ENCODE peak calls at places on chromosomes 1 and 21, in ten cellular contexts. One of them, this sample, is unnamed. For H3K4me1, the result is how much of the 10 kb centered on the place peaks cover.

GRCh38 chr1:229905031-229905545 is 161.9 kb upstream of the GALNT2 start:
- DNase-seq in prostate gland: no peak
- DNase-seq in stomach: no peak
- DNase-seq in A673: no peak
- DNase-seq in mucosa of descending colon: no peak
- DNase-seq in astrocyte: no peak
- DNase-seq in upper lobe of right lung: no peak
- DNase-seq in H1: no peak
- DNase-seq in left ventricle myocardium inferior: no peak
- DNase-seq in lower lobe of right lung: no peak
- DNase-seq in this sample: no peak

GRCh38 chr21:42378418-42378817 is 12.1 kb upstream of the TFF1 start:
- DNase-seq in A673: no peak
- DNase-seq in astrocyte: no peak
- DNase-seq in stomach: no peak
- DNase-seq in mucosa of descending colon: no peak
- DNase-seq in upper lobe of right lung: peak
- DNase-seq in left ventricle myocardium inferior: no peak
- DNase-seq in prostate gland: no peak
- DNase-seq in H1: no peak
- DNase-seq in lower lobe of right lung: no peak
- DNase-seq in this sample: no peak

GRCh38 chr1:200478945-200479558 is 69.2 kb upstream of the ZNF281 start:
- DNase-seq in left ventricle myocardium inferior: no peak
- DNase-seq in H1: no peak
- DNase-seq in A673: no peak
- DNase-seq in upper lobe of right lung: no peak
- DNase-seq in prostate gland: no peak
- DNase-seq in stomach: no peak
- DNase-seq in lower lobe of right lung: no peak
- DNase-seq in astrocyte: no peak
- DNase-seq in mucosa of descending colon: no peak
- DNase-seq in this sample: no peak

GRCh38 chr1:153277852-153278251 is 18.4 kb downstream of the LORICRIN start:
- DNase-seq in H1: no peak
- DNase-seq in astrocyte: no peak
- DNase-seq in left ventricle myocardium inferior: no peak
- DNase-seq in A673: no peak
- DNase-seq in upper lobe of right lung: no peak
- DNase-seq in prostate gland: no peak
- DNase-seq in mucosa of descending colon: peak
- DNase-seq in lower lobe of right lung: no peak
- DNase-seq in stomach: peak
- DNase-seq in this sample: peak

GRCh38 chr1:172134087-172134731 is 286.3 kb upstream of the C1orf105 start:
- DNase-seq in H1: no peak
- DNase-seq in left ventricle myocardium inferior: no peak
- DNase-seq in astrocyte: peak
- DNase-seq in mucosa of descending colon: no peak
- DNase-seq in lower lobe of right lung: no peak
- DNase-seq in upper lobe of right lung: no peak
- DNase-seq in prostate gland: no peak
- DNase-seq in A673: no peak
- DNase-seq in stomach: no peak
- DNase-seq in this sample: no peak

GRCh38 chr1:96487404-96487803 is 234.2 kb upstream of the PTBP2 start:
- DNase-seq in mucosa of descending colon: no peak
- DNase-seq in astrocyte: peak
- DNase-seq in prostate gland: no peak
- DNase-seq in stomach: no peak
- DNase-seq in A673: no peak
- DNase-seq in upper lobe of right lung: no peak
- DNase-seq in lower lobe of right lung: no peak
- DNase-seq in left ventricle myocardium inferior: no peak
- DNase-seq in H1: no peak
- DNase-seq in this sample: no peak

GRCh38 chr1:21910528-21911204 is 26.4 kb downstream of the HSPG2 start:
- DNase-seq in left ventricle myocardium inferior: no peak
- DNase-seq in H1: no peak
- DNase-seq in mucosa of descending colon: no peak
- DNase-seq in stomach: no peak
- DNase-seq in A673: no peak
- DNase-seq in astrocyte: no peak
- DNase-seq in upper lobe of right lung: no peak
- DNase-seq in prostate gland: no peak
- DNase-seq in lower lobe of right lung: no peak
- DNase-seq in this sample: no peak

GRCh38 chr21:45910548-45911221 is 70.9 kb upstream of the COL6A1 start:
- DNase-seq in A673: peak
- DNase-seq in left ventricle myocardium inferior: no peak
- DNase-seq in stomach: no peak
- DNase-seq in astrocyte: no peak
- DNase-seq in mucosa of descending colon: no peak
- DNase-seq in lower lobe of right lung: no peak
- DNase-seq in prostate gland: no peak
- DNase-seq in H1: no peak
- DNase-seq in upper lobe of right lung: no peak
- DNase-seq in this sample: no peak

GRCh38 chr1:39902121-39902807 is 547 bp upstream of the MYCL start:
- DNase-seq in astrocyte: no peak
- DNase-seq in left ventricle myocardium inferior: peak
- DNase-seq in lower lobe of right lung: peak
- DNase-seq in H1: no peak
- DNase-seq in upper lobe of right lung: peak
- DNase-seq in mucosa of descending colon: peak
- DNase-seq in prostate gland: peak
- DNase-seq in A673: no peak
- DNase-seq in stomach: peak
- DNase-seq in this sample: peak

GRCh38 chr1:231485029-231485784 is 43.3 kb upstream of the TSNAX start:
- DNase-seq in H1: no peak
- DNase-seq in lower lobe of right lung: no peak
- DNase-seq in left ventricle myocardium inferior: no peak
- DNase-seq in astrocyte: peak
- DNase-seq in upper lobe of right lung: no peak
- DNase-seq in prostate gland: no peak
- DNase-seq in mucosa of descending colon: no peak
- DNase-seq in A673: no peak
- DNase-seq in stomach: no peak
- DNase-seq in this sample: no peak

GRCh38 chr1:173206816-173207595 is at the start of gene TNFSF4:
- DNase-seq in mucosa of descending colon: no peak
- DNase-seq in astrocyte: peak
- DNase-seq in upper lobe of right lung: no peak
- DNase-seq in lower lobe of right lung: no peak
- DNase-seq in H1: no peak
- DNase-seq in stomach: no peak
- DNase-seq in left ventricle myocardium inferior: peak
- DNase-seq in A673: no peak
- DNase-seq in prostate gland: no peak
- DNase-seq in this sample: no peak

GRCh38 chr1:38451541-38451993 is 405.0 kb upstream of the POU3F1 start:
- DNase-seq in mucosa of descending colon: no peak
- DNase-seq in A673: peak
- DNase-seq in left ventricle myocardium inferior: no peak
- DNase-seq in upper lobe of right lung: no peak
- DNase-seq in lower lobe of right lung: no peak
- DNase-seq in astrocyte: peak
- DNase-seq in H1: no peak
- DNase-seq in prostate gland: no peak
- DNase-seq in stomach: no peak
- DNase-seq in this sample: no peak

GRCh38 chr1:78432016-78432415 is 58.8 kb upstream of the PTGFR start:
- DNase-seq in H1: no peak
- DNase-seq in A673: no peak
- DNase-seq in lower lobe of right lung: no peak
- DNase-seq in mucosa of descending colon: no peak
- DNase-seq in prostate gland: no peak
- DNase-seq in stomach: no peak
- DNase-seq in upper lobe of right lung: no peak
- DNase-seq in astrocyte: no peak
- DNase-seq in left ventricle myocardium inferior: no peak
- DNase-seq in this sample: no peak

DNA sequence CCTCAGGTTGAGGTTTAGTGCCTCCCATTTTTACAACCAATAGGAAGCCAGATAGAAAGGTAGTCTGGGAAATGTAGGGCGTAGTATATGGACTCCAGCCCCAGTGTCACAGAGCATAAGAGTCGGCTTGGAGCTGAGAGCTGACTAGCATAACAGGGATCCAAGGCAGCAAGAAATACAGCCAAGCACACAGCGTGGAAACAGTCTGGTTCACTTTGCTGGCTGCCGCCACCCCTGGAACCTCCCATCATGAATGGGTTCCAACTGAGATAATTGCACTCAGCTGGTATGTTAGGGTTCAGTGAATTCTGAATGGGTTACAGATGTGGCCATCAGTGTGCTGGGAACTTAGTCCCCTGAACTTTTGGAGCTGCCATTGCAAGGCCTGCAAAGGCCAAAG is 76.7 kb upstream of the GPR88 start:
- DNase-seq in A673: peak
- DNase-seq in H1: no peak
- DNase-seq in left ventricle myocardium inferior: peak
- DNase-seq in upper lobe of right lung: no peak
- DNase-seq in lower lobe of right lung: no peak
- DNase-seq in mucosa of descending colon: no peak
- DNase-seq in astrocyte: peak
- DNase-seq in stomach: no peak
- DNase-seq in prostate gland: no peak
- DNase-seq in this sample: no peak
- H3K4me1 ChIP-seq in A673: under half
- H3K4me1 ChIP-seq in H1: under half
- H3K4me1 ChIP-seq in left ventricle myocardium inferior: under half
- H3K4me1 ChIP-seq in upper lobe of right lung: under half
- H3K4me1 ChIP-seq in lower lobe of right lung: under half
- H3K4me1 ChIP-seq in mucosa of descending colon: under half
- H3K4me1 ChIP-seq in astrocyte: under half
- H3K4me1 ChIP-seq in stomach: under half
- H3K4me1 ChIP-seq in prostate gland: under half
- H3K4me1 ChIP-seq in this sample: under half

DNA sequence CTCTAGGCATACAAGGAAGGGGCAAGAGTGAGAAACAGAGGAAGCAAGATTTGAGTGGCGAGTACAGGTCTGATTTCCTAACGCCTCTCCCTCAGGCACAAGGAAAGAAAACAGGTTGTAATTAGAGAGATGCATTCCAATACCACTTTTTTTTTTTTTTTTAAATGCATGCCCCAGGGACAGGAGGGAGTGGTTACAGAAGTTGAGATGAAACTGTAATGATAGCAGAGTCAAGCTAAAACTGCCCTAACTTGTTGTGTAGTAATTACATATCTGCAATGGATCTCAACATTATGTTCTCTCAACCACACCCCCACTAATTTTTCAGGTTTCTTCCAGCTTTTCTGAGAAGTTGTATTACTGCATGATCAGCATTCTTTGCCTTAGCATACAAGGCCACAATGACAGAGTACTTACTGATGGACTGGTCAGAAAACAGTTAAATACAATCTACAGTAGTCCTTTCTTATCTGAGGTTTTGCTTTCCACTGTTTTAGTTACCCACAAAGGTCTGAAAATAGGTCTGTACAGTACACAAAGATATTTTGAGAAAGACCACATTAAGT is 5.5 kb downstream of the ETV3 start:
- DNase-seq in H1: no peak
- DNase-seq in stomach: no peak
- DNase-seq in upper lobe of right lung: no peak
- DNase-seq in left ventricle myocardium inferior: no peak
- DNase-seq in astrocyte: no peak
- DNase-seq in lower lobe of right lung: no peak
- DNase-seq in mucosa of descending colon: no peak
- DNase-seq in A673: no peak
- DNase-seq in prostate gland: peak
- DNase-seq in this sample: peak
- H3K4me1 ChIP-seq in H1: under half
- H3K4me1 ChIP-seq in stomach: half or more
- H3K4me1 ChIP-seq in upper lobe of right lung: under half
- H3K4me1 ChIP-seq in left ventricle myocardium inferior: under half
- H3K4me1 ChIP-seq in astrocyte: under half
- H3K4me1 ChIP-seq in lower lobe of right lung: under half
- H3K4me1 ChIP-seq in mucosa of descending colon: under half
- H3K4me1 ChIP-seq in A673: under half
- H3K4me1 ChIP-seq in prostate gland: under half
- H3K4me1 ChIP-seq in this sample: half or more

DNA sequence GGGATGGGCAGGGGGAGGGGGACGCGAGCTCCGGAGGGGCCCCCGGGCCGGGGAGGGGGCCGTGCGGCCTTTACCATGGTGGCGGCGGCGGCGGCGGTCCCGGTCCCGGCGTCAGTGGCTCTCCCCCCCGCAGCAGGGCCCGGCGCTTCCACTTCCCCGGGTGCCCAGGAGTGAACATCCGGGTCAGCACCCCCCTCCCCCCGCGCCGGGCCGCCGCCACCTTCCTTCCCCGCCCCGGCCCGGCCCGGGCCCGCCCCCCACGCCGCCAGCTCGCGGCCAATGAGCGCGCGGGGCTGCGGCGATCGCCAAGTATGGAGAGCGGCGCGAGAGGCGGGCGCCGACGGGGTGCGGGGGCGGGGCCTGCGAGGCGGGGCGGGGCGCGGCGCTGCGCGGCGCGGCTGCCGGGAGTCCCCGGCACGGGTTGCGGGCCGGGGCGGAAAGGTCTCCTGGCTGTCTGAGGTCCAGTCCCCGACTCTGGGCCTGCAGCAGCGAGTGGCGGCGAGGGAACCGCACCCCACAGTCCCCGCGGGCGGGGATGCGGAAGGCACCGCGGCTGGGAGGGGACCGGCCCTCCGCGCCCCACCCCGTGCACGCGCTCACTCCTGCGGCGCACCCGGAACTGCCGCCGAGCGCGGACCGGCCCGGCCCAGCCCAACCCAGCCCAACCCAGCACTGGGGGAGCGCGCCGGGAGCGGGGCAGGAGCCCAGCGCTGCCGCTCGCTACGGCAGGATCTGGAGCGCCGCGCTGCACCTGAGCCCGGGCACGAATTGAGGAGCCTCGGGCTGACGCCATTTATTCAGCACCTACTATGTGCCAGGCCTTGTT is at the start of gene CAPZB:
- DNase-seq in stomach: peak
- DNase-seq in A673: peak
- DNase-seq in left ventricle myocardium inferior: peak
- DNase-seq in prostate gland: peak
- DNase-seq in upper lobe of right lung: peak
- DNase-seq in H1: no peak
- DNase-seq in lower lobe of right lung: peak
- DNase-seq in astrocyte: peak
- DNase-seq in mucosa of descending colon: peak
- DNase-seq in this sample: peak
- H3K4me1 ChIP-seq in stomach: half or more
- H3K4me1 ChIP-seq in A673: under half
- H3K4me1 ChIP-seq in left ventricle myocardium inferior: half or more
- H3K4me1 ChIP-seq in prostate gland: under half
- H3K4me1 ChIP-seq in upper lobe of right lung: half or more
- H3K4me1 ChIP-seq in H1: under half
- H3K4me1 ChIP-seq in lower lobe of right lung: half or more
- H3K4me1 ChIP-seq in astrocyte: under half
- H3K4me1 ChIP-seq in mucosa of descending colon: under half
- H3K4me1 ChIP-seq in this sample: under half

DNA sequence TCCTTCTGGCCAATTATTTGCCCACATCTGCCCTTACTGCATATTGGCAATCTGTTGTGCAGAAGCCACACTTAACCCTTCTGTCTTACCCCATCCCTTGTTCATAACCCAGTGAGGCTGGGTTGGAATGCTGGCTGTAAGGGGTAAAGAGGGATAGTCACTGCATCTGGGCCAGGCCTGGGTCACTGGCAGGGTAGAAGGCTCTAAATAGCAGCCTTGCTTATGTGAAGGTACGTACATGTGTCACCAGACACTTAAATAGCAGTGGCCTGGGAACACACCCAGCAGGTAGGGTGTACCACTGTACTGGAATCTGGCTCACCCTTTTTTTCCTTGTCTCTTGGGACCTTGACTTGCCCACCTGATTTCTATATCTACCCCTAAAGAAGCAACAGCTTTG is 9.9 kb upstream of the TARS2 start:
- DNase-seq in mucosa of descending colon: no peak
- DNase-seq in left ventricle myocardium inferior: peak
- DNase-seq in lower lobe of right lung: no peak
- DNase-seq in H1: no peak
- DNase-seq in upper lobe of right lung: no peak
- DNase-seq in prostate gland: no peak
- DNase-seq in A673: no peak
- DNase-seq in astrocyte: no peak
- DNase-seq in stomach: no peak
- DNase-seq in this sample: no peak
- H3K4me1 ChIP-seq in mucosa of descending colon: under half
- H3K4me1 ChIP-seq in left ventricle myocardium inferior: half or more
- H3K4me1 ChIP-seq in lower lobe of right lung: under half
- H3K4me1 ChIP-seq in H1: under half
- H3K4me1 ChIP-seq in upper lobe of right lung: under half
- H3K4me1 ChIP-seq in prostate gland: under half
- H3K4me1 ChIP-seq in A673: under half
- H3K4me1 ChIP-seq in astrocyte: under half
- H3K4me1 ChIP-seq in stomach: under half
- H3K4me1 ChIP-seq in this sample: under half

This sample was measured in PC-9.